ENCODE peak calls at places on chromosome 18, in eight cellular contexts. One of them, this sample, is unnamed.

GRCh38 chr18:1050012-1050657 is 145.5 kb downstream of the ADCYAP1 start:
- DNase-seq in upper lobe of right lung: no peak
- DNase-seq in neuronal stem cell: no peak
- DNase-seq in sigmoid colon: no peak
- DNase-seq in aorta: no peak
- DNase-seq in CD8-positive, alpha-beta memory T cell: no peak
- DNase-seq in CD4-positive, alpha-beta T cell: no peak
- DNase-seq in pancreas: no peak
- DNase-seq in this sample: no peak

GRCh38 chr18:33817096-33817495 is 239.1 kb downstream of the ASXL3 start:
- DNase-seq in upper lobe of right lung: no peak
- DNase-seq in neuronal stem cell: no peak
- DNase-seq in sigmoid colon: no peak
- DNase-seq in aorta: no peak
- DNase-seq in CD8-positive, alpha-beta memory T cell: no peak
- DNase-seq in CD4-positive, alpha-beta T cell: no peak
- DNase-seq in pancreas: no peak
- DNase-seq in this sample: no peak

GRCh38 chr18:28267878-28268625 is 91.1 kb upstream of the CDH2 start:
- DNase-seq in upper lobe of right lung: no peak
- DNase-seq in neuronal stem cell: no peak
- DNase-seq in sigmoid colon: no peak
- DNase-seq in aorta: no peak
- DNase-seq in CD8-positive, alpha-beta memory T cell: no peak
- DNase-seq in CD4-positive, alpha-beta T cell: no peak
- DNase-seq in pancreas: no peak
- DNase-seq in this sample: no peak

GRCh38 chr18:13808294-13809024 is 15.5 kb upstream of the MC5R start:
- DNase-seq in upper lobe of right lung: no peak
- DNase-seq in neuronal stem cell: no peak
- DNase-seq in sigmoid colon: no peak
- DNase-seq in aorta: no peak
- DNase-seq in CD8-positive, alpha-beta memory T cell: no peak
- DNase-seq in CD4-positive, alpha-beta T cell: no peak
- DNase-seq in pancreas: no peak
- DNase-seq in this sample: no peak

GRCh38 chr18:25298853-25299274 is 53.1 kb downstream of the ZNF521 start:
- DNase-seq in upper lobe of right lung: no peak
- DNase-seq in neuronal stem cell: no peak
- DNase-seq in sigmoid colon: no peak
- DNase-seq in aorta: no peak
- DNase-seq in CD8-positive, alpha-beta memory T cell: no peak
- DNase-seq in CD4-positive, alpha-beta T cell: no peak
- DNase-seq in pancreas: peak; percentile 37
- DNase-seq in this sample: no peak

GRCh38 chr18:78976697-78977626 is 2.7 kb upstream of the SALL3 start:
- DNase-seq in upper lobe of right lung: no peak
- DNase-seq in neuronal stem cell: no peak
- DNase-seq in sigmoid colon: no peak
- DNase-seq in aorta: no peak
- DNase-seq in CD8-positive, alpha-beta memory T cell: no peak
- DNase-seq in CD4-positive, alpha-beta T cell: no peak
- DNase-seq in pancreas: no peak
- DNase-seq in this sample: no peak

GRCh38 chr18:25075793-25076192 is 276.2 kb downstream of the ZNF521 start:
- DNase-seq in upper lobe of right lung: no peak
- DNase-seq in neuronal stem cell: no peak
- DNase-seq in sigmoid colon: no peak
- DNase-seq in aorta: no peak
- DNase-seq in CD8-positive, alpha-beta memory T cell: no peak
- DNase-seq in CD4-positive, alpha-beta T cell: no peak
- DNase-seq in pancreas: no peak
- DNase-seq in this sample: no peak

GRCh38 chr18:77065221-77065981 is 67.2 kb downstream of the MBP start:
- DNase-seq in upper lobe of right lung: peak; percentile 83
- DNase-seq in neuronal stem cell: no peak
- DNase-seq in sigmoid colon: no peak
- DNase-seq in aorta: peak; percentile 86
- DNase-seq in CD8-positive, alpha-beta memory T cell: peak; percentile 51
- DNase-seq in CD4-positive, alpha-beta T cell: no peak
- DNase-seq in pancreas: no peak
- DNase-seq in this sample: no peak

GRCh38 chr18:6755107-6755506 is 25.6 kb downstream of the ARHGAP28 start:
- DNase-seq in upper lobe of right lung: no peak
- DNase-seq in neuronal stem cell: no peak
- DNase-seq in sigmoid colon: no peak
- DNase-seq in aorta: no peak
- DNase-seq in CD8-positive, alpha-beta memory T cell: no peak
- DNase-seq in CD4-positive, alpha-beta T cell: no peak
- DNase-seq in pancreas: no peak
- DNase-seq in this sample: no peak

GRCh38 chr18:46393230-46393629 is 263.8 kb downstream of the LOXHD1 start:
- DNase-seq in upper lobe of right lung: no peak
- DNase-seq in neuronal stem cell: peak; percentile 33
- DNase-seq in sigmoid colon: no peak
- DNase-seq in aorta: no peak
- DNase-seq in CD8-positive, alpha-beta memory T cell: no peak
- DNase-seq in CD4-positive, alpha-beta T cell: no peak
- DNase-seq in pancreas: no peak
- DNase-seq in this sample: peak; percentile 52

GRCh38 chr18:40159141-40160017 is 1795.7 kb upstream of the PIK3C3 start:
- DNase-seq in upper lobe of right lung: no peak
- DNase-seq in neuronal stem cell: peak; percentile 26
- DNase-seq in sigmoid colon: no peak
- DNase-seq in aorta: no peak
- DNase-seq in CD8-positive, alpha-beta memory T cell: no peak
- DNase-seq in CD4-positive, alpha-beta T cell: no peak
- DNase-seq in pancreas: no peak
- DNase-seq in this sample: no peak

GRCh38 chr18:65403534-65403933 is 347.3 kb upstream of the CDH7 start:
- DNase-seq in upper lobe of right lung: no peak
- DNase-seq in neuronal stem cell: no peak
- DNase-seq in sigmoid colon: no peak
- DNase-seq in aorta: no peak
- DNase-seq in CD8-positive, alpha-beta memory T cell: no peak
- DNase-seq in CD4-positive, alpha-beta T cell: no peak
- DNase-seq in pancreas: no peak
- DNase-seq in this sample: no peak

DNA sequence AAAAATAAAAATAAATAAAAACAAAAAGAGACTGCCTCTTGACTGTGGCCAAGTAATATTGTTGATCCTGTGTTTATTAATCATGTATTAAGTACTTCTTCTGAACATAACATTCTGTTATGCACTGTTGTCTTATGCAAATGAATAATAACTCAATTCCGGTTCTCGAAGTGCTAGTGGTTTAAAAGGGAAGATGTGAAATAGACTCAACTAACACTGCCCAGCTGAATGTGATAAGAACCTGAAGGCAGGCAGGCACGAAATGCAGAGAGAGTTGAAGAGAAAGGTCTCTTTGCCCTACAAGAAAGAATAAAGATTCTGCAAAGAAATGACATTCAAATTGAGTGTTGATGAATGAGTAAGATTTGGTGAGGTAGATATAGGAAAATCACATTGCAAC is 352.5 kb upstream of the CDH7 start:
- DNase-seq in upper lobe of right lung: no peak
- DNase-seq in neuronal stem cell: no peak
- DNase-seq in sigmoid colon: no peak
- DNase-seq in aorta: no peak
- DNase-seq in CD8-positive, alpha-beta memory T cell: no peak
- DNase-seq in CD4-positive, alpha-beta T cell: no peak
- DNase-seq in pancreas: no peak
- DNase-seq in this sample: no peak
- H3K9me3 ChIP-seq in upper lobe of right lung: no peaks in the 10 kb centered on the region
- H3K9me3 ChIP-seq in neuronal stem cell: no peaks in the 10 kb centered on the region
- H3K9me3 ChIP-seq in sigmoid colon: no peaks in the 10 kb centered on the region
- H3K9me3 ChIP-seq in aorta: no peaks in the 10 kb centered on the region
- H3K9me3 ChIP-seq in CD8-positive, alpha-beta memory T cell: no peaks in the 10 kb centered on the region
- H3K9me3 ChIP-seq in CD4-positive, alpha-beta T cell: no peaks in the 10 kb centered on the region
- H3K9me3 ChIP-seq in pancreas: no peaks in the 10 kb centered on the region
- H3K9me3 ChIP-seq in this sample: no peaks in the 10 kb centered on the region

GRCh38 chr18:35409921-35410320 is 32.8 kb upstream of the ZNF396 start:
- DNase-seq in upper lobe of right lung: no peak
- DNase-seq in neuronal stem cell: no peak
- DNase-seq in sigmoid colon: no peak
- DNase-seq in aorta: no peak
- DNase-seq in CD8-positive, alpha-beta memory T cell: no peak
- DNase-seq in CD4-positive, alpha-beta T cell: no peak
- DNase-seq in pancreas: no peak
- DNase-seq in this sample: no peak
- H3K27ac ChIP-seq in upper lobe of right lung: no peak overlapping the region
- H3K27ac ChIP-seq in neuronal stem cell: no peak overlapping the region
- H3K27ac ChIP-seq in sigmoid colon: no peak overlapping the region
- H3K27ac ChIP-seq in aorta: no peak overlapping the region
- H3K27ac ChIP-seq in CD8-positive, alpha-beta memory T cell: no peak overlapping the region
- H3K27ac ChIP-seq in CD4-positive, alpha-beta T cell: no peak overlapping the region
- H3K27ac ChIP-seq in pancreas: no peak overlapping the region
- H3K27ac ChIP-seq in this sample: no peak overlapping the region

DNA sequence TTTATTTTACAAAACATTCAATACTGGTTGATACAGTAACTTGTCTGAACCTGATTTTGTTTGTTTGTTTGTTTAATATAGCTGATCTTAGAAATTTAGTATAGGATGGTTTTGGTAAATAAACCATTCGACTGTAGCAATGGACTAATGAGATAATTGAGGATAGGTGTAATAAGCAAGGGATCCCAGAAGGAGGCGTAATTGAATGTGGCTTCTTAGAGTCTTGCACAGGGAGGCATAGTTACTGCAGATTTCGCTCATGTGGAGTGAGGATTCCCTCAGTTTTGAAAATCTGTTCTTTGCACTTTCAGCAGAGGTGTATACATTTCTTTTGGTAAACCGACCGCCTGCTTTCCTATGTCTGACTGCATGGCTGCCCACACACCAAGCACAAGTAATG is 709.6 kb downstream of the SOCS6 start:
- DNase-seq in upper lobe of right lung: no peak
- DNase-seq in neuronal stem cell: peak; percentile 11
- DNase-seq in sigmoid colon: no peak
- DNase-seq in aorta: no peak
- DNase-seq in CD8-positive, alpha-beta memory T cell: no peak
- DNase-seq in CD4-positive, alpha-beta T cell: no peak
- DNase-seq in pancreas: no peak
- DNase-seq in this sample: no peak
- H3K9me3 ChIP-seq in upper lobe of right lung: no peaks in the 10 kb centered on the region
- H3K9me3 ChIP-seq in neuronal stem cell: no peaks in the 10 kb centered on the region
- H3K9me3 ChIP-seq in sigmoid colon: no peaks in the 10 kb centered on the region
- H3K9me3 ChIP-seq in aorta: no peaks in the 10 kb centered on the region
- H3K9me3 ChIP-seq in CD8-positive, alpha-beta memory T cell: no peaks in the 10 kb centered on the region
- H3K9me3 ChIP-seq in CD4-positive, alpha-beta T cell: no peaks in the 10 kb centered on the region
- H3K9me3 ChIP-seq in pancreas: no peaks in the 10 kb centered on the region
- H3K9me3 ChIP-seq in this sample: no peaks in the 10 kb centered on the region

GRCh38 chr18:56676639-56677038 is 25.5 kb downstream of the WDR7 start:
- DNase-seq in upper lobe of right lung: no peak
- DNase-seq in neuronal stem cell: no peak
- DNase-seq in sigmoid colon: no peak
- DNase-seq in aorta: no peak
- DNase-seq in CD8-positive, alpha-beta memory T cell: no peak
- DNase-seq in CD4-positive, alpha-beta T cell: no peak
- DNase-seq in pancreas: no peak
- DNase-seq in this sample: no peak

GRCh38 chr18:56684277-56684676 is 33.1 kb downstream of the WDR7 start:
- DNase-seq in upper lobe of right lung: no peak
- DNase-seq in neuronal stem cell: no peak
- DNase-seq in sigmoid colon: no peak
- DNase-seq in aorta: no peak
- DNase-seq in CD8-positive, alpha-beta memory T cell: no peak
- DNase-seq in CD4-positive, alpha-beta T cell: no peak
- DNase-seq in pancreas: no peak
- DNase-seq in this sample: no peak

DNA sequence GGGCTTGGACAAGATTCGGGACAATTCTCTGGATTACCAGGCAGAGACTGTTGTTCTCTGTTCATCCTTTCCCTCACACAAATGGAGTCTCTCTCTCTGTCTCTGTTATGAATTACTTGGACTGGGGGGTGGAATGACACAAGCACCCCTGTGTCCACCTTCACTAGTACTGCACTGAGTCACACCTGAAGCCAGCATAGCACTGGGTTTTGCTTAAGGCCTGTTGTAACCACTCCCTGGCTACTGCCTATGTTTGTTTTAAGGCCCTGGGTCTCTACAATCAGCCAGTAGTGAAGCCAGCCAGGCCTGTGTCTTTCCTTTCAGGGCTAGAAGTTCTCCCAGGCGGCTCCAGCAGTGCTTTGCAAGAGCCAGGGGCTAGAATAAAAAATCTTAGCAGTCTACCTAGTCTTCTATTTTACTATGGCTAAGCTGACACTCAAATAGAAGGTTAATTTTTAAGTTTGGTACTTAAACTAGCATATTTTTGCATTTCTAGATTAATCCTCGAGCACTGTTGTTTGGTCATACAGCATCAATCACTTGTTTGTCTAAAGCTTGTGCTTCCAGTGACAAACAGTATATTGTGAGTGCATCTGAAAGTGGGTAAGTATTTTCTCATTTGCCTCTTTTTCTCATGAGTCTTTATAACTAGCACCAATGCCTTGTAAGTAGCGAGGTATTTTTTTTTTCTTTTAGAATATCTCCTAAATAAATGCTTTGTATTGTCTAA is 27.8 kb downstream of the WDR7 start:
- DNase-seq in upper lobe of right lung: no peak
- DNase-seq in neuronal stem cell: no peak
- DNase-seq in sigmoid colon: no peak
- DNase-seq in aorta: no peak
- DNase-seq in CD8-positive, alpha-beta memory T cell: no peak
- DNase-seq in CD4-positive, alpha-beta T cell: no peak
- DNase-seq in pancreas: no peak
- DNase-seq in this sample: no peak
- H3K27ac ChIP-seq in upper lobe of right lung: no peak overlapping the region
- H3K27ac ChIP-seq in neuronal stem cell: no peak overlapping the region
- H3K27ac ChIP-seq in sigmoid colon: no peak overlapping the region
- H3K27ac ChIP-seq in aorta: no peak overlapping the region
- H3K27ac ChIP-seq in CD8-positive, alpha-beta memory T cell: no peak overlapping the region
- H3K27ac ChIP-seq in CD4-positive, alpha-beta T cell: no peak overlapping the region
- H3K27ac ChIP-seq in pancreas: no peak overlapping the region
- H3K27ac ChIP-seq in this sample: no peak overlapping the region